ENCODE peak calls at places on chromosomes 1 and 21, in ten cellular contexts. W is uterus; N is CD4-positive, alpha-beta T cell; J is upper lobe of right lung; O is brain microvascular endothelial cell; G is right lobe of liver; P is stomach; S is fibroblast of lung; H is endodermal cell; R is lung. L is an unnamed sample. For H3K27me3, the result is how much of the 10 kb centered on the place peaks cover.

GRCh38 chr1:201686709-201687455 is 142.1 kb upstream of the IPO9 start:
- DNase-seq in W (no peak), N (no peak), J (no peak), O (no peak), G (no peak), P (no peak), S (no peak), H (peak), R (no peak), L (no peak)

GRCh38 chr1:50265790-50266314 is 157.1 kb downstream of the ELAVL4 start:
- DNase-seq in W (peak), N (no peak), J (no peak), O (no peak), G (no peak), P (no peak), S (peak), H (peak), R (no peak), L (peak)

GRCh38 chr1:43947890-43948437 is 1.2 kb downstream of the IPO13 start:
- DNase-seq in W (no peak), N (no peak), J (no peak), O (no peak), G (no peak), P (no peak), S (no peak), H (no peak), R (no peak), L (no peak)

GRCh38 chr1:3312894-3313578 is 141.4 kb upstream of the ARHGEF16 start:
- DNase-seq in W (peak), N (no peak), J (peak), O (peak), G (peak), P (peak), S (peak), H (peak), R (peak), L (peak)

GRCh38 chr1:209428241-209428921 is 155.1 kb upstream of the CAMK1G start:
- DNase-seq in W (no peak), N (no peak), J (no peak), O (no peak), G (no peak), P (no peak), S (no peak), H (peak), R (no peak), L (no peak)

GRCh38 chr1:243846761-243847160 is 3.3 kb downstream of the AKT3 start:
- DNase-seq in W (no peak), N (no peak), J (no peak), O (no peak), G (no peak), P (no peak), S (no peak), H (no peak), R (no peak), L (no peak)

GRCh38 chr1:175269151-175269550 is 76.6 kb upstream of the KIAA0040 start:
- DNase-seq in W (no peak), N (no peak), J (no peak), O (no peak), G (no peak), P (no peak), S (no peak), H (peak), R (no peak), L (no peak)

GRCh38 chr1:198669023-198669698 is 30.3 kb downstream of the PTPRC start:
- DNase-seq in W (no peak), N (no peak), J (no peak), O (peak), G (no peak), P (no peak), S (peak), H (no peak), R (no peak), L (no peak)

GRCh38 chr1:109240158-109241152 is 8.9 kb upstream of the CELSR2 start:
- DNase-seq in W (peak), N (no peak), J (peak), O (peak), G (no peak), P (peak), S (peak), H (peak), R (peak), L (peak)

GRCh38 chr1:160722726-160723125 is 11.1 kb upstream of the CD48 start:
- DNase-seq in W (no peak), N (no peak), J (no peak), O (no peak), G (no peak), P (no peak), S (no peak), H (no peak), R (no peak), L (no peak)

GRCh38 chr1:170732262-170732595 is 68.3 kb downstream of the PRRX1 start:
- DNase-seq in W (no peak), N (no peak), J (no peak), O (peak), G (no peak), P (no peak), S (peak), H (no peak), R (no peak), L (no peak)

GRCh38 chr1:235011064-235011598 is 117.5 kb downstream of the TOMM20 start:
- DNase-seq in W (no peak), N (no peak), J (no peak), O (no peak), G (no peak), P (no peak), S (no peak), H (peak), R (no peak), L (no peak)

DNA sequence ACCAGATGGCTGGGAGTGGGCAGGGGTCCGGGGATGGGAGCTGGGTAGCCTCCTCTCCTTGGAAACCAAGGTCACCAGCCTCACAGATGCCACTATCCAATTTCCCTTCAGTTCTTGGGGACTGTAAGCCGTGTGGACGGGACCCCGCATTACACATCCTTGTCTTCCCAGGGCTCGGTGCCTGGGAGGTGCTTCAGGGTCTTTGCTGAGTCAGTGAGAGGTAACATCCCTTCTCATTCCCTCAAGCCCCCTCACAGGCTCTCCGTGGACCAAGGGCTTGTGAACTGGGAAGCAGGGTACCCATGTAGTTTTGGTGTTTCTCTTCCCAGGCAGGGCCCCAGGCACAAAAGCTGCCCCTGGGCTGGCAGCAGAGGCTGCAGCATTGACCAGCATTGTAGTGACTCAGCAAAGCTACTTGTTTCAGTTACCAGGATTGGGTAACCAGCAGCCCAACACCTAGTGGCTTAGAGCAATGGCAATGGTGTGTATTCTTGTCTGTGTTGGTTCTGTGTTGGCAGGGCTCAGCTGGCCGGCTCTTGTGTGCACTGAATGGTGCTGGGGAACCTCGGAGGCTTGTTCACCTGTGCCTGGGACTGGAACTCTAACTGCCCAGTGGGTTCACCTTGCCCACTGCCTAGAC is 24.6 kb upstream of the PCBP3 start:
- DNase-seq in W (no peak), N (no peak), J (peak), O (no peak), G (peak), P (no peak), S (no peak), H (peak), R (no peak), L (no peak)
- H3K27me3 ChIP-seq in W (under half), N (under half), J (under half), O (under half), G (under half), P (half or more), S (under half), H (under half), R (under half), L (half or more)

DNA sequence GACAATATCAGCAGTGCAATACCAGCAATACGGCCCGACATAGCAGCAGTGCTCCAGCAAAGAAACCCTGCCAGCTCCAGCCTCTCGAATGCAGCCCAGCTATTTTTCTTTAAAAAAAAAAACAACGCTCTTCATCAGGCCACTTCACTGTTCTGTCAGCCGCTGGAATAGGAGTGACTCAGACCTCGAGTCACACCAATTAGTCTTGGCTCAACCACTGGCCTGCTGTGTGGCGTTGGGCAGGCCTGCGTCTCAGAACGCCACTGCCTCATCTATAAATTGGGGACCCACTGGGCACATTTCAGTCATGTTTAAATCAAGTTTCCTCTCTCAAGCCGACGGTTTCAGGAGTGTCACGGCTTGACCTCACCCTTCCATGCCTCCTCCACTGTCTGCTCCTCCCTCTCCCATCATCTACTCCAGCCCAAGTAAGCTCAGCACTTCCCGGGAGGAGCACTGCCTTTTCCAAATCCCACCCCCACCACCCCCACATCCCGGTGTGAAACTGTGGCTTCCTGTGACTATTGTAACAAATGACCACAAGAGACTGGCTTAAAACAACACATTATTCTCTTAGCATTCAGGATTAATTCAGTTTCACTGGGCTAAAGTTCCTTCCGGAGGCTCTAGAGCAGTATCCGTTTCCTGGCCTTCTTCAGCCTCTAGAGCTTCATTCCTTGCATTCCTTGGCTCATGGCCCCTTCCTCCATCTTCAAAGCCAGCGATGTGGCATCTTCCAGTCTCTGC is 71.9 kb upstream of the EFHD2 start:
- DNase-seq in W (no peak), N (no peak), J (peak), O (peak), G (no peak), P (no peak), S (peak), H (no peak), R (no peak), L (peak)
- H3K27ac ChIP-seq in W (peak), N (no peak), J (peak), O (peak), G (no peak), P (peak), S (peak), H (no peak), R (peak), L (peak)

GRCh38 chr1:214464303-214465287 is 86.8 kb downstream of the PTPN14 start:
- DNase-seq in W (no peak), N (no peak), J (no peak), O (no peak), G (no peak), P (no peak), S (no peak), H (no peak), R (no peak), L (no peak)
- TF ChIP-seq CTCF in W (no peak), N (no peak), J (no peak), O (no peak), G (no peak), P (no peak), S (no peak), H (no peak), R (no peak), L (no peak)

DNA sequence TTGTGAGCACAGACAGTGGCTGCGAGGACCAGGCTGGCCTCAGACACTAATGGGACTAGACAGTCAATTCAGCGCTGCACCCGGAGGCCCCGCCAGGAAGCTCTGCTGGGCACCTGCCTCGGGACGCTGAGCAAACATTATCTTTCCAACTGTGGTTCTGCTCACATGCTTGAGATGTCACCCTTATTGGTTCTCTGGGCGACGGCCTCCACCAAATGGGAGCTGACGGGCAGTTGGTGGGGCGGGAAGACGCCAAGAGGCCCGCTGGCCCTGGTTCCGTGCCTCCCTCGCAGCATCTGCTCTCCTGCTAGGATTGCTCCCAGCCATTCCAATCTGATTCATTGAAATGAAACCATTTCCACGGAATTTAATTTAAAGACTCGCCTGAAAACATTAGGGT is 512.3 kb downstream of the NPHP4 start:
- DNase-seq in W (no peak), N (no peak), J (no peak), O (no peak), G (no peak), P (no peak), S (no peak), H (no peak), R (no peak), L (no peak)
- H3K27me3 ChIP-seq in W (under half), N (under half), J (under half), O (under half), G (under half), P (half or more), S (under half), H (under half), R (under half), L (under half)

DNA sequence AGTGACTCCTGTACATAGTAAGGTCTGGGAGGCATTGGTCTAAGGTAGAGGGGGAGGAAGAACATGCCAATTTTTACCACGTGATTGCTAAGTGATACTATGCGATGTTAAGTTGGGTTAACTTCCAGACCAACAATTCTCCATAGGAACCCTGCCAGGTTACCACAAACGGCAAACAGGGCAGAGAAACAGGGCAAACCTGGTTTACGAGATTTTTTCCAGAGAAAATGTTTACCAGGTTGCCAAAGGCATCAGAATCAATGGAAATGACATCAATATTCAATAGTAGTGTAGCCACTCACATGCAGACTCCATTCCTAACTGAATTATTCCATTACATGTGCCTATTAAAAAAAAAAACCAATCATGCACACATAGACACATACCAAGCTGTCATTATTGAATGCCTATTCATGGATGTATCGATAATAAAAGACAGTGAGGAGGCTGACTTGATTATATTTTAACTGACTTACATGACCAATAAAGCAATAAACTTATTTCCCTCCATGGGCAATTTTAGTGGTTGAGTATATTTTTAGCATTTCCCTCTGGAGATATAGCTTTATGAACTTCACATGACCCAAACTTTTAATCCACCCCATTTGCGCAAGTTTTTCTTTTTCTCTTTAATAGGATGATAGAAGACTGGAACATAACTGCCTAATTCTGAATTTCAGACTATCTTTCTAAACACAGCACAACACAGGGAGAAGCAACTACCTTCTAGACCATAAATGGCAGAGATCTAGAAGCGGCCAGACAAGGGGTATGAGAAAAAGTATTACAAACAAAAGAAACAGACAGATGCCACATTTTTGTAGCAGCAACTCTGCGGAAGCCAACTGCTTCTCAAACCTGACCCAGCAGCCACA is 40.6 kb upstream of the KCNE1 start:
- DNase-seq in W (no peak), N (no peak), J (no peak), O (no peak), G (no peak), P (no peak), S (peak), H (no peak), R (no peak), L (no peak)
- H3K27ac ChIP-seq in W (peak), N (no peak), J (no peak), O (peak), G (no peak), P (no peak), S (peak), H (peak), R (peak), L (no peak)

DNA sequence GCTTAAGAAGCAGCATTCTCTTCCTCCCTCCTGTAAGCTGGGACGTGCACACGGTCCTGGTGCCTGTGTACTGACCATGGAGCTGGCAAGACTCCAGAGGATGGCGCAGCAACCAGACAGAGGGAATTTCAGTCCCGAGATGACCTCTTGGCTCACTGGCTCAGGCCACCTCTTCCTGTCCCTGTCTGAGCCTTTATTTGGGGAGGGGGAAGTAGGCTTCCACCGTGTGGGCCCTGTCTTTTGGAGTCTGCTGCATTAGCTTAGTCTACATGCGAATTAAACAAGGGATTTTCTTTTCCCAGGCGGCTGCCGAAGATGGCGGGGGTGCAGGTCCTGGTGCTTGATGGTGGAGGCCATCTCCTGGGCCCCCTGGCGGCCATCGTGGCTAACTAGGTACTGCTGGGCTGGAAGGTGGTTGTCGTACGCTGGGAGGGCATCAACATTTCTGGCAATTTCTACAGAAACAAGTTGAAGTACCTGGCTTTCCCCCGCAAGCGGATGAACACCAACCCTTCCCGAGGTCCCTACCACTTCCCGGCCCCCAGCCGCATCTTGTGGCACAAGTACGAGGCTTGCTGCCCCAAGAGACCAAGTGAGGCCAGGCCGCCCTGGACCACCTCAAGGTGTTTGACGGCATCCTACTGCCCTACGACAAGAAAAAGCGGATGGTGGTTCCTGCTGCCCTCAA is 10.2 kb downstream of the IL24 start:
- DNase-seq in W (no peak), N (no peak), J (no peak), O (no peak), G (peak), P (no peak), S (no peak), H (peak), R (no peak), L (no peak)
- TF ChIP-seq CTCF in W (no peak), N (no peak), J (no peak), O (peak), G (peak), P (no peak), S (no peak), H (peak), R (no peak), L (no peak)

DNA sequence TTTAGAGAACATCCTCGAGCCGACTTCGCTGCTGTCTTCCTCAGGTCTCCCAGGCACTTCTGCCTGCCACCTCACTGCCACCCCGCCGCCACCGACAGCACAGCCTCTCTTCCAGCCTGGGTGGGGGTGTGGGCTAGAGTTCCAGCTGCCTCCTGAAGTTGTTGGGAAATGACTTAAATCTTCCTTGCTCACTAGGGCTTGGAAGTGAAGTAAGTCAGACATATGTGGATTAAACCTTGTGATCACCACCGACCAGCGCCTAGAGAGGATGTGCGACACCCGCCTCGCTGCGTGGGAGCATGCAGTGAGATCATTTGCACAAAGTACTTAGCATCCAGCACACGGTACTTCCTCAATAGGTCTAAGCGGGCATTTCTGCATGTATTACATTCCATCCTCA is 71.4 kb upstream of the FAM20B start:
- DNase-seq in W (no peak), N (no peak), J (no peak), O (no peak), G (no peak), P (no peak), S (no peak), H (no peak), R (no peak), L (no peak)
- H3K27me3 ChIP-seq in W (under half), N (under half), J (under half), O (under half), G (under half), P (under half), S (under half), H (under half), R (under half), L (under half)

GRCh38 chr1:181647314-181648035 is 164.2 kb downstream of the CACNA1E start:
- DNase-seq in W (no peak), N (no peak), J (no peak), O (no peak), G (no peak), P (peak), S (no peak), H (no peak), R (no peak), L (no peak)
- H3K27ac ChIP-seq in W (no peak), N (no peak), J (no peak), O (no peak), G (no peak), P (no peak), S (no peak), H (no peak), R (no peak), L (no peak)

DNA sequence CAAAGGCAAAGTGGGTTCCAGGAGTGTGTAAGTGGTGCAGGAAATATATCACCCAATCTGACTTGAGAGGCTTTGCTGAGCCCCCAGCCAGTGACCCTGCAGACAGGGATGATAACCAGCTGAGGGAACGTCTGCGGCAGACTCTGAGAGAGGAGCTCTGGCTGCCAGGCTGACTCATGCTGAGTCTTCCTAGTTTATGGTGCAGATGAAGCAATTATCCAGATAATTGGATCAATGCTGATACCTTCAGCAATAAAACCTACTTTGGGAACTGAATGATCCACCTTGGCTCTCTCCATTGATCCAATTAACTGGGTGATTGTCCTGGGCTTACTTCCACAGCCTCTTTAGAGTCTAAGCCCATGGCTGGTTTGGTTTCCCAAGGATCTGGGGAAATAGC is 7.3 kb downstream of the C8B start:
- DNase-seq in W (no peak), N (no peak), J (no peak), O (peak), G (peak), P (no peak), S (peak), H (no peak), R (no peak), L (no peak)
- TF ChIP-seq CTCF in W (no peak), N (no peak), J (no peak), O (no peak), G (no peak), P (no peak), S (no peak), H (no peak), R (no peak), L (no peak)

L was measured in heart right ventricle.